ENCODE peak calls at places on chromosomes 4 and X, in seven cellular contexts. One of them, this sample, is unnamed.

GRCh38 chrX:54483946-54484345 is 12.1 kb downstream of the FGD1 start:
- DNase-seq in fibroblast of mammary gland: no peak
- DNase-seq in GM12865: no peak
- DNase-seq in HFF-Myc: no peak
- DNase-seq in stomach: no peak
- DNase-seq in thyroid gland: no peak
- DNase-seq in lower lobe of right lung: no peak
- DNase-seq in this sample: no peak

GRCh38 chr4:26821677-26822503 is 38.8 kb upstream of the STIM2 start:
- DNase-seq in fibroblast of mammary gland: no peak
- DNase-seq in stomach: no peak
- DNase-seq in thyroid gland: no peak
- DNase-seq in lower lobe of right lung: no peak
- DNase-seq in HFF-Myc: no peak
- DNase-seq in GM12865: no peak
- DNase-seq in this sample: no peak

GRCh38 chrX:10233173-10233572 is 76.4 kb downstream of the CLCN4 start:
- DNase-seq in fibroblast of mammary gland: peak; percentile 73
- DNase-seq in GM12865: no peak
- DNase-seq in thyroid gland: no peak
- DNase-seq in HFF-Myc: no peak
- DNase-seq in stomach: no peak
- DNase-seq in lower lobe of right lung: no peak
- DNase-seq in this sample: no peak

GRCh38 chr4:61202100-61202637 is 2.0 kb downstream of the ADGRL3 start:
- DNase-seq in thyroid gland: no peak
- DNase-seq in lower lobe of right lung: peak; percentile 38
- DNase-seq in fibroblast of mammary gland: no peak
- DNase-seq in stomach: no peak
- DNase-seq in HFF-Myc: no peak
- DNase-seq in GM12865: no peak
- DNase-seq in this sample: peak; percentile 18

GRCh38 chr4:94532016-94532789 is 80.5 kb downstream of the PDLIM5 start:
- DNase-seq in GM12865: no peak
- DNase-seq in lower lobe of right lung: no peak
- DNase-seq in fibroblast of mammary gland: peak; percentile 46
- DNase-seq in stomach: no peak
- DNase-seq in HFF-Myc: no peak
- DNase-seq in thyroid gland: no peak
- DNase-seq in this sample: no peak

GRCh38 chr4:1752284-1753041 is 31.1 kb downstream of the TACC3 start:
- DNase-seq in thyroid gland: no peak
- DNase-seq in GM12865: peak; percentile 29
- DNase-seq in lower lobe of right lung: peak; percentile 75
- DNase-seq in fibroblast of mammary gland: peak; percentile 6
- DNase-seq in HFF-Myc: no peak
- DNase-seq in stomach: peak; percentile 44
- DNase-seq in this sample: peak; percentile 37

GRCh38 chr4:35939746-35940145 is 304.6 kb downstream of the ARAP2 start:
- DNase-seq in stomach: no peak
- DNase-seq in thyroid gland: peak; percentile 53
- DNase-seq in fibroblast of mammary gland: no peak
- DNase-seq in HFF-Myc: no peak
- DNase-seq in GM12865: peak; percentile 8
- DNase-seq in lower lobe of right lung: no peak
- DNase-seq in this sample: no peak

GRCh38 chrX:13266641-13267420 is 53.0 kb downstream of the ATXN3L start:
- DNase-seq in thyroid gland: no peak
- DNase-seq in lower lobe of right lung: no peak
- DNase-seq in stomach: no peak
- DNase-seq in GM12865: peak; percentile 68
- DNase-seq in fibroblast of mammary gland: peak; percentile 78
- DNase-seq in HFF-Myc: no peak
- DNase-seq in this sample: no peak

GRCh38 chr4:15531792-15532191 is 62.1 kb downstream of the CC2D2A start:
- DNase-seq in GM12865: no peak
- DNase-seq in stomach: no peak
- DNase-seq in fibroblast of mammary gland: no peak
- DNase-seq in HFF-Myc: no peak
- DNase-seq in thyroid gland: no peak
- DNase-seq in lower lobe of right lung: no peak
- DNase-seq in this sample: no peak

GRCh38 chr4:168522829-168523228 is 26.0 kb downstream of the PALLD start:
- DNase-seq in lower lobe of right lung: no peak
- DNase-seq in HFF-Myc: no peak
- DNase-seq in stomach: no peak
- DNase-seq in thyroid gland: no peak
- DNase-seq in GM12865: no peak
- DNase-seq in fibroblast of mammary gland: no peak
- DNase-seq in this sample: no peak

GRCh38 chrX:149004936-149005335 is 500.2 kb downstream of the IDS start:
- DNase-seq in fibroblast of mammary gland: no peak
- DNase-seq in GM12865: peak; percentile 32
- DNase-seq in HFF-Myc: no peak
- DNase-seq in lower lobe of right lung: no peak
- DNase-seq in stomach: no peak
- DNase-seq in thyroid gland: no peak
- DNase-seq in this sample: peak; percentile 7

GRCh38 chr4:140359571-140360427 is 13.6 kb upstream of the SCOC start:
- DNase-seq in stomach: peak; percentile 85
- DNase-seq in fibroblast of mammary gland: peak; percentile 83
- DNase-seq in lower lobe of right lung: peak; percentile 69
- DNase-seq in HFF-Myc: peak; percentile 61
- DNase-seq in GM12865: peak; percentile 86
- DNase-seq in thyroid gland: peak; percentile 80
- DNase-seq in this sample: peak; percentile 56

GRCh38 chr4:5808081-5808741 is 84.7 kb downstream of the CRMP1 start:
- DNase-seq in stomach: no peak
- DNase-seq in HFF-Myc: no peak
- DNase-seq in thyroid gland: no peak
- DNase-seq in GM12865: no peak
- DNase-seq in lower lobe of right lung: no peak
- DNase-seq in fibroblast of mammary gland: peak; percentile 38
- DNase-seq in this sample: no peak

GRCh38 chr4:75391489-75392166 is 122.6 kb downstream of the RCHY1 start:
- DNase-seq in thyroid gland: no peak
- DNase-seq in HFF-Myc: no peak
- DNase-seq in stomach: no peak
- DNase-seq in fibroblast of mammary gland: no peak
- DNase-seq in GM12865: no peak
- DNase-seq in lower lobe of right lung: no peak
- DNase-seq in this sample: no peak

GRCh38 chr4:26420903-26421302 is 69.4 kb downstream of the CCKAR start:
- DNase-seq in stomach: no peak
- DNase-seq in thyroid gland: no peak
- DNase-seq in fibroblast of mammary gland: no peak
- DNase-seq in lower lobe of right lung: no peak
- DNase-seq in GM12865: no peak
- DNase-seq in HFF-Myc: no peak
- DNase-seq in this sample: no peak

GRCh38 chr4:121256346-121256745 is 92.2 kb upstream of the TNIP3 start:
- DNase-seq in GM12865: peak; percentile 89
- DNase-seq in thyroid gland: no peak
- DNase-seq in lower lobe of right lung: no peak
- DNase-seq in fibroblast of mammary gland: peak; percentile 95
- DNase-seq in HFF-Myc: peak; percentile 78
- DNase-seq in stomach: no peak
- DNase-seq in this sample: peak; percentile 71

GRCh38 chrX:43971966-43972961 is 926 bp downstream of the NDP start:
- DNase-seq in fibroblast of mammary gland: peak; percentile 25
- DNase-seq in lower lobe of right lung: no peak
- DNase-seq in thyroid gland: no peak
- DNase-seq in HFF-Myc: no peak
- DNase-seq in stomach: no peak
- DNase-seq in GM12865: no peak
- DNase-seq in this sample: no peak

GRCh38 chr4:48141048-48141447 is 7.0 kb upstream of the TXK start:
- DNase-seq in GM12865: peak; percentile 47
- DNase-seq in lower lobe of right lung: no peak
- DNase-seq in fibroblast of mammary gland: peak; percentile 57
- DNase-seq in HFF-Myc: peak; percentile 16
- DNase-seq in stomach: no peak
- DNase-seq in thyroid gland: no peak
- DNase-seq in this sample: peak; percentile 25

GRCh38 chr4:40881096-40881495 is 131.3 kb downstream of the NSUN7 start:
- DNase-seq in GM12865: no peak
- DNase-seq in stomach: no peak
- DNase-seq in fibroblast of mammary gland: no peak
- DNase-seq in thyroid gland: no peak
- DNase-seq in lower lobe of right lung: no peak
- DNase-seq in HFF-Myc: no peak
- DNase-seq in this sample: no peak

GRCh38 chrX:45756562-45756961 is 555.9 kb upstream of the DIPK2B start:
- DNase-seq in fibroblast of mammary gland: no peak
- DNase-seq in lower lobe of right lung: no peak
- DNase-seq in HFF-Myc: no peak
- DNase-seq in GM12865: no peak
- DNase-seq in stomach: no peak
- DNase-seq in thyroid gland: peak; percentile 64
- DNase-seq in this sample: no peak

GRCh38 chrX:56813318-56813837 is 84.3 kb downstream of the NBDY start:
- DNase-seq in GM12865: peak; percentile 64
- DNase-seq in lower lobe of right lung: no peak
- DNase-seq in stomach: no peak
- DNase-seq in fibroblast of mammary gland: peak; percentile 67
- DNase-seq in thyroid gland: no peak
- DNase-seq in HFF-Myc: peak; percentile 17
- DNase-seq in this sample: no peak

GRCh38 chr4:138751290-138751689 is 264.3 kb upstream of the NOCT start:
- DNase-seq in HFF-Myc: no peak
- DNase-seq in stomach: no peak
- DNase-seq in thyroid gland: no peak
- DNase-seq in fibroblast of mammary gland: peak; percentile 70
- DNase-seq in lower lobe of right lung: no peak
- DNase-seq in GM12865: no peak
- DNase-seq in this sample: no peak

GRCh38 chrX:40109288-40110008 is 11.7 kb upstream of the BCOR start:
- DNase-seq in fibroblast of mammary gland: peak; percentile 53
- DNase-seq in HFF-Myc: no peak
- DNase-seq in GM12865: peak; percentile 69
- DNase-seq in lower lobe of right lung: peak; percentile 73
- DNase-seq in stomach: peak; percentile 75
- DNase-seq in thyroid gland: peak; percentile 79
- DNase-seq in this sample: peak; percentile 34

GRCh38 chrX:13428055-13428786 is 108.4 kb upstream of the ATXN3L start:
- DNase-seq in fibroblast of mammary gland: peak; percentile 92
- DNase-seq in HFF-Myc: no peak
- DNase-seq in lower lobe of right lung: no peak
- DNase-seq in thyroid gland: no peak
- DNase-seq in stomach: no peak
- DNase-seq in GM12865: no peak
- DNase-seq in this sample: no peak

GRCh38 chr4:105808459-105809041 is 86.7 kb upstream of the NPNT start:
- DNase-seq in fibroblast of mammary gland: peak; percentile 81
- DNase-seq in stomach: no peak
- DNase-seq in GM12865: no peak
- DNase-seq in thyroid gland: no peak
- DNase-seq in lower lobe of right lung: no peak
- DNase-seq in HFF-Myc: peak; percentile 5
- DNase-seq in this sample: no peak

GRCh38 chrX:31705816-31706215 is 634.0 kb upstream of the FTHL17 start:
- DNase-seq in HFF-Myc: no peak
- DNase-seq in stomach: no peak
- DNase-seq in GM12865: no peak
- DNase-seq in lower lobe of right lung: no peak
- DNase-seq in thyroid gland: no peak
- DNase-seq in fibroblast of mammary gland: no peak
- DNase-seq in this sample: no peak

GRCh38 chrX:116413273-116413672 is 23.1 kb upstream of the SLC6A14 start:
- DNase-seq in thyroid gland: no peak
- DNase-seq in fibroblast of mammary gland: no peak
- DNase-seq in lower lobe of right lung: no peak
- DNase-seq in GM12865: no peak
- DNase-seq in HFF-Myc: no peak
- DNase-seq in stomach: no peak
- DNase-seq in this sample: no peak

GRCh38 chrX:116232833-116233232 is 62.3 kb downstream of the AGTR2 start:
- DNase-seq in stomach: no peak
- DNase-seq in thyroid gland: no peak
- DNase-seq in HFF-Myc: no peak
- DNase-seq in GM12865: no peak
- DNase-seq in fibroblast of mammary gland: peak; percentile 88
- DNase-seq in lower lobe of right lung: no peak
- DNase-seq in this sample: no peak

GRCh38 chr4:177494791-177495190 is 52.6 kb upstream of the AGA start:
- DNase-seq in thyroid gland: no peak
- DNase-seq in fibroblast of mammary gland: no peak
- DNase-seq in lower lobe of right lung: no peak
- DNase-seq in HFF-Myc: no peak
- DNase-seq in GM12865: no peak
- DNase-seq in stomach: no peak
- DNase-seq in this sample: no peak

GRCh38 chr4:188282620-188283232 is 143.5 kb downstream of the TRIML1 start:
- DNase-seq in lower lobe of right lung: no peak
- DNase-seq in HFF-Myc: no peak
- DNase-seq in fibroblast of mammary gland: no peak
- DNase-seq in thyroid gland: no peak
- DNase-seq in GM12865: no peak
- DNase-seq in stomach: no peak
- DNase-seq in this sample: no peak
- TF ChIP-seq CTCF in lower lobe of right lung: no peak
- TF ChIP-seq CTCF in HFF-Myc: no peak
- TF ChIP-seq CTCF in fibroblast of mammary gland: no peak
- TF ChIP-seq CTCF in thyroid gland: no peak
- TF ChIP-seq CTCF in GM12865: no peak
- TF ChIP-seq CTCF in stomach: no peak
- TF ChIP-seq CTCF in this sample: no peak

GRCh38 chr4:39429476-39430310 is 23.0 kb downstream of the KLB start:
- DNase-seq in stomach: no peak
- DNase-seq in fibroblast of mammary gland: no peak
- DNase-seq in HFF-Myc: no peak
- DNase-seq in GM12865: no peak
- DNase-seq in lower lobe of right lung: no peak
- DNase-seq in thyroid gland: no peak
- DNase-seq in this sample: no peak
- TF ChIP-seq CTCF in stomach: no peak
- TF ChIP-seq CTCF in fibroblast of mammary gland: no peak
- TF ChIP-seq CTCF in HFF-Myc: no peak
- TF ChIP-seq CTCF in GM12865: no peak
- TF ChIP-seq CTCF in lower lobe of right lung: no peak
- TF ChIP-seq CTCF in thyroid gland: no peak
- TF ChIP-seq CTCF in this sample: no peak

GRCh38 chrX:105210258-105210657 is 10.2 kb downstream of the TEX13A start:
- DNase-seq in stomach: no peak
- DNase-seq in lower lobe of right lung: no peak
- DNase-seq in thyroid gland: no peak
- DNase-seq in GM12865: no peak
- DNase-seq in fibroblast of mammary gland: no peak
- DNase-seq in HFF-Myc: no peak
- DNase-seq in this sample: no peak
- TF ChIP-seq CTCF in stomach: no peak
- TF ChIP-seq CTCF in lower lobe of right lung: no peak
- TF ChIP-seq CTCF in thyroid gland: no peak
- TF ChIP-seq CTCF in GM12865: no peak
- TF ChIP-seq CTCF in fibroblast of mammary gland: peak; percentile 27
- TF ChIP-seq CTCF in HFF-Myc: no peak
- TF ChIP-seq CTCF in this sample: no peak

GRCh38 chrX:36961590-36961989 is 46.6 kb upstream of the FAM47C start:
- DNase-seq in fibroblast of mammary gland: no peak
- DNase-seq in lower lobe of right lung: no peak
- DNase-seq in HFF-Myc: no peak
- DNase-seq in stomach: no peak
- DNase-seq in GM12865: no peak
- DNase-seq in thyroid gland: no peak
- DNase-seq in this sample: no peak
- TF ChIP-seq CTCF in fibroblast of mammary gland: no peak
- TF ChIP-seq CTCF in lower lobe of right lung: no peak
- TF ChIP-seq CTCF in HFF-Myc: no peak
- TF ChIP-seq CTCF in stomach: no peak
- TF ChIP-seq CTCF in GM12865: no peak
- TF ChIP-seq CTCF in thyroid gland: no peak
- TF ChIP-seq CTCF in this sample: no peak

This sample was measured in GM20000.